ENCODE peak calls at places on chromosomes 5 and 9, in six cellular contexts. One of them, this sample, is unnamed.

GRCh38 chr5:150487199-150488061 is 20.5 kb upstream of the NDST1 start:
- DNase-seq in CD4-positive, alpha-beta T cell: no peak
- DNase-seq in A549: peak; percentile 56
- DNase-seq in epithelial cell of esophagus: peak; percentile 72
- DNase-seq in type B pancreatic cell: no peak
- DNase-seq in HL-60: peak; percentile 83
- DNase-seq in this sample: no peak

GRCh38 chr5:95841914-95842812 is 19.6 kb upstream of the GLRX start:
- DNase-seq in type B pancreatic cell: no peak
- DNase-seq in HL-60: no peak
- DNase-seq in CD4-positive, alpha-beta T cell: no peak
- DNase-seq in epithelial cell of esophagus: peak; percentile 94
- DNase-seq in A549: peak; percentile 86
- DNase-seq in this sample: no peak

GRCh38 chr5:172110921-172111873 is 76.8 kb downstream of the STK10 start:
- DNase-seq in HL-60: peak; percentile 99
- DNase-seq in epithelial cell of esophagus: peak; percentile 56
- DNase-seq in A549: no peak
- DNase-seq in type B pancreatic cell: no peak
- DNase-seq in CD4-positive, alpha-beta T cell: peak; percentile 73
- DNase-seq in this sample: peak; percentile 84

GRCh38 chr5:6135977-6136376 is 242.4 kb downstream of the MED10 start:
- DNase-seq in type B pancreatic cell: no peak
- DNase-seq in epithelial cell of esophagus: no peak
- DNase-seq in HL-60: no peak
- DNase-seq in A549: no peak
- DNase-seq in CD4-positive, alpha-beta T cell: no peak
- DNase-seq in this sample: no peak

GRCh38 chr9:131160416-131161112 is 35.2 kb downstream of the NUP214 start:
- DNase-seq in HL-60: no peak
- DNase-seq in type B pancreatic cell: no peak
- DNase-seq in A549: no peak
- DNase-seq in CD4-positive, alpha-beta T cell: no peak
- DNase-seq in epithelial cell of esophagus: no peak
- DNase-seq in this sample: no peak

GRCh38 chr5:40441733-40442132 is 238.0 kb upstream of the PTGER4 start:
- DNase-seq in HL-60: no peak
- DNase-seq in epithelial cell of esophagus: peak; percentile 8
- DNase-seq in type B pancreatic cell: no peak
- DNase-seq in A549: no peak
- DNase-seq in CD4-positive, alpha-beta T cell: peak; percentile 11
- DNase-seq in this sample: no peak

GRCh38 chr5:81517462-81517861 is 123.5 kb upstream of the ACOT12 start:
- DNase-seq in type B pancreatic cell: no peak
- DNase-seq in epithelial cell of esophagus: peak; percentile 8
- DNase-seq in HL-60: no peak
- DNase-seq in A549: no peak
- DNase-seq in CD4-positive, alpha-beta T cell: no peak
- DNase-seq in this sample: no peak

GRCh38 chr9:87387351-87388055 is 110.2 kb upstream of the DAPK1 start:
- DNase-seq in epithelial cell of esophagus: peak; percentile 59
- DNase-seq in HL-60: no peak
- DNase-seq in A549: no peak
- DNase-seq in CD4-positive, alpha-beta T cell: no peak
- DNase-seq in type B pancreatic cell: peak; percentile 11
- DNase-seq in this sample: no peak

GRCh38 chr9:112051812-112052211 is 123.3 kb downstream of the SUSD1 start:
- DNase-seq in epithelial cell of esophagus: no peak
- DNase-seq in HL-60: no peak
- DNase-seq in CD4-positive, alpha-beta T cell: no peak
- DNase-seq in type B pancreatic cell: no peak
- DNase-seq in A549: no peak
- DNase-seq in this sample: no peak

GRCh38 chr9:70374962-70375618 is 39.4 kb downstream of the KLF9 start:
- DNase-seq in A549: no peak
- DNase-seq in CD4-positive, alpha-beta T cell: no peak
- DNase-seq in type B pancreatic cell: no peak
- DNase-seq in HL-60: no peak
- DNase-seq in epithelial cell of esophagus: no peak
- DNase-seq in this sample: no peak

GRCh38 chr5:119302916-119303897 is 52.6 kb upstream of the TNFAIP8 start:
- DNase-seq in type B pancreatic cell: no peak
- DNase-seq in CD4-positive, alpha-beta T cell: no peak
- DNase-seq in epithelial cell of esophagus: peak; percentile 96
- DNase-seq in A549: peak; percentile 93
- DNase-seq in HL-60: no peak
- DNase-seq in this sample: no peak

GRCh38 chr5:34656001-34656699 is at the start of gene RAI14:
- DNase-seq in CD4-positive, alpha-beta T cell: peak; percentile 13
- DNase-seq in HL-60: no peak
- DNase-seq in type B pancreatic cell: peak; percentile 83
- DNase-seq in A549: peak; percentile 81
- DNase-seq in epithelial cell of esophagus: peak; percentile 83
- DNase-seq in this sample: peak; percentile 21

GRCh38 chr5:7991125-7991821 is 122.3 kb downstream of the MTRR start:
- DNase-seq in A549: peak; percentile 19
- DNase-seq in CD4-positive, alpha-beta T cell: no peak
- DNase-seq in HL-60: no peak
- DNase-seq in type B pancreatic cell: no peak
- DNase-seq in epithelial cell of esophagus: no peak
- DNase-seq in this sample: no peak

GRCh38 chr5:72108200-72109050 is 1.1 kb downstream of the MAP1B start:
- DNase-seq in epithelial cell of esophagus: peak; percentile 49
- DNase-seq in HL-60: no peak
- DNase-seq in type B pancreatic cell: peak; percentile 80
- DNase-seq in A549: peak; percentile 70
- DNase-seq in CD4-positive, alpha-beta T cell: no peak
- DNase-seq in this sample: no peak

GRCh38 chr9:70694758-70695157 is 280.3 kb upstream of the KLF9 start:
- DNase-seq in type B pancreatic cell: no peak
- DNase-seq in HL-60: no peak
- DNase-seq in epithelial cell of esophagus: no peak
- DNase-seq in CD4-positive, alpha-beta T cell: no peak
- DNase-seq in A549: no peak
- DNase-seq in this sample: no peak

GRCh38 chr5:997711-998110 is 10.9 kb upstream of the NKD2 start:
- DNase-seq in type B pancreatic cell: peak; percentile 39
- DNase-seq in epithelial cell of esophagus: no peak
- DNase-seq in CD4-positive, alpha-beta T cell: no peak
- DNase-seq in A549: no peak
- DNase-seq in HL-60: no peak
- DNase-seq in this sample: no peak

GRCh38 chr9:92066131-92066530 is 49.1 kb downstream of the SPTLC1 start:
- DNase-seq in epithelial cell of esophagus: no peak
- DNase-seq in type B pancreatic cell: no peak
- DNase-seq in CD4-positive, alpha-beta T cell: no peak
- DNase-seq in HL-60: no peak
- DNase-seq in A549: no peak
- DNase-seq in this sample: no peak

GRCh38 chr9:104872959-104873850 is 54.8 kb downstream of the ABCA1 start:
- DNase-seq in A549: peak; percentile 74
- DNase-seq in CD4-positive, alpha-beta T cell: no peak
- DNase-seq in epithelial cell of esophagus: peak; percentile 91
- DNase-seq in HL-60: peak; percentile 65
- DNase-seq in type B pancreatic cell: no peak
- DNase-seq in this sample: no peak

GRCh38 chr5:1776831-1777230 is 22.8 kb downstream of the MRPL36 start:
- DNase-seq in type B pancreatic cell: no peak
- DNase-seq in A549: no peak
- DNase-seq in HL-60: no peak
- DNase-seq in CD4-positive, alpha-beta T cell: no peak
- DNase-seq in epithelial cell of esophagus: no peak
- DNase-seq in this sample: no peak

GRCh38 chr5:154368041-154368800 is 77.6 kb upstream of the SAP30L start:
- DNase-seq in type B pancreatic cell: no peak
- DNase-seq in CD4-positive, alpha-beta T cell: no peak
- DNase-seq in epithelial cell of esophagus: peak; percentile 90
- DNase-seq in A549: peak; percentile 84
- DNase-seq in HL-60: no peak
- DNase-seq in this sample: no peak

GRCh38 chr5:121429761-121430160 is 421.9 kb upstream of the FTMT start:
- DNase-seq in CD4-positive, alpha-beta T cell: no peak
- DNase-seq in HL-60: no peak
- DNase-seq in type B pancreatic cell: no peak
- DNase-seq in A549: no peak
- DNase-seq in epithelial cell of esophagus: no peak
- DNase-seq in this sample: no peak

GRCh38 chr9:37364751-37365360 is 57.6 kb upstream of the GRHPR start:
- DNase-seq in epithelial cell of esophagus: peak; percentile 16
- DNase-seq in type B pancreatic cell: no peak
- DNase-seq in A549: peak; percentile 15
- DNase-seq in HL-60: peak; percentile 9
- DNase-seq in CD4-positive, alpha-beta T cell: no peak
- DNase-seq in this sample: no peak

GRCh38 chr5:11268894-11269293 is 507.9 kb upstream of the DAP start:
- DNase-seq in type B pancreatic cell: no peak
- DNase-seq in HL-60: no peak
- DNase-seq in A549: no peak
- DNase-seq in epithelial cell of esophagus: no peak
- DNase-seq in CD4-positive, alpha-beta T cell: no peak
- DNase-seq in this sample: no peak

GRCh38 chr9:132181796-132182521 is 20.1 kb downstream of the NTNG2 start:
- DNase-seq in epithelial cell of esophagus: no peak
- DNase-seq in A549: no peak
- DNase-seq in type B pancreatic cell: no peak
- DNase-seq in HL-60: no peak
- DNase-seq in CD4-positive, alpha-beta T cell: no peak
- DNase-seq in this sample: no peak

GRCh38 chr5:60382761-60383160 is 317.2 kb downstream of the DEPDC1B start:
- DNase-seq in HL-60: peak; percentile 30
- DNase-seq in epithelial cell of esophagus: peak; percentile 46
- DNase-seq in CD4-positive, alpha-beta T cell: no peak
- DNase-seq in A549: peak; percentile 59
- DNase-seq in type B pancreatic cell: no peak
- DNase-seq in this sample: no peak

GRCh38 chr5:17077447-17078233 is 139.8 kb upstream of the BASP1 start:
- DNase-seq in A549: no peak
- DNase-seq in HL-60: no peak
- DNase-seq in CD4-positive, alpha-beta T cell: no peak
- DNase-seq in type B pancreatic cell: no peak
- DNase-seq in epithelial cell of esophagus: no peak
- DNase-seq in this sample: no peak

GRCh38 chr5:142057697-142058056 is 44.9 kb upstream of the GNPDA1 start:
- DNase-seq in type B pancreatic cell: no peak
- DNase-seq in HL-60: no peak
- DNase-seq in CD4-positive, alpha-beta T cell: no peak
- DNase-seq in A549: no peak
- DNase-seq in epithelial cell of esophagus: peak; percentile 73
- DNase-seq in this sample: no peak

GRCh38 chr5:148729182-148729581 is 74.9 kb upstream of the HTR4 start:
- DNase-seq in epithelial cell of esophagus: peak; percentile 14
- DNase-seq in HL-60: no peak
- DNase-seq in A549: peak; percentile 24
- DNase-seq in CD4-positive, alpha-beta T cell: no peak
- DNase-seq in type B pancreatic cell: no peak
- DNase-seq in this sample: no peak
- TF ChIP-seq CTCF in epithelial cell of esophagus: peak; percentile 16
- TF ChIP-seq CTCF in HL-60: no peak
- TF ChIP-seq CTCF in A549: no peak
- TF ChIP-seq CTCF in CD4-positive, alpha-beta T cell: no peak
- TF ChIP-seq CTCF in type B pancreatic cell: peak; percentile 59
- TF ChIP-seq CTCF in this sample: no peak

DNA sequence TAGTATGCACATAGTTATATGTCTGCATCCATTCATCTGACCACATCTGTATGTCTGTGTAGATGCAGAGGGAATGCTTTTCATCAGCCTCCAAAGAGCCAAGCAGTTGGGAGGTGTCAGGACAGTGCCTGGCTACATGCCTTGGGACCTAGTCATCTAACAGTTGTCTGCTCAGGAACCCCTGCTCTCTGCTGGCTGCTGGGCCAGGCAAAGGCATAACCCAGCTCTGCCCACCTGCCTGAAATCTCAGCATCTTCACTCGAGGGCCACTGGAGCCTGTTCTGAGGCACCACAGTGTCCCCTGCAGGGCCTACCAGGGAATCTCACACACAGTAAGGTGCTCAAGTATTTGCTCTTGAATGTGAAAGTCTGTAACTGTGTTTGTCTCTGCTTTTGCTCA is 3.7 kb downstream of the C9orf50 start:
- DNase-seq in HL-60: no peak
- DNase-seq in CD4-positive, alpha-beta T cell: no peak
- DNase-seq in A549: peak; percentile 86
- DNase-seq in type B pancreatic cell: no peak
- DNase-seq in epithelial cell of esophagus: peak; percentile 83
- DNase-seq in this sample: no peak
- TF ChIP-seq CTCF in HL-60: no peak
- TF ChIP-seq CTCF in CD4-positive, alpha-beta T cell: no peak
- TF ChIP-seq CTCF in A549: peak; percentile 89
- TF ChIP-seq CTCF in type B pancreatic cell: peak; percentile 67
- TF ChIP-seq CTCF in epithelial cell of esophagus: peak; percentile 73
- TF ChIP-seq CTCF in this sample: no peak

GRCh38 chr5:161535762-161536161 is 10.8 kb downstream of the GABRB2 start:
- DNase-seq in type B pancreatic cell: no peak
- DNase-seq in CD4-positive, alpha-beta T cell: no peak
- DNase-seq in epithelial cell of esophagus: no peak
- DNase-seq in A549: no peak
- DNase-seq in HL-60: no peak
- DNase-seq in this sample: no peak
- TF ChIP-seq CTCF in type B pancreatic cell: peak; percentile 36
- TF ChIP-seq CTCF in CD4-positive, alpha-beta T cell: no peak
- TF ChIP-seq CTCF in epithelial cell of esophagus: no peak
- TF ChIP-seq CTCF in A549: no peak
- TF ChIP-seq CTCF in HL-60: no peak
- TF ChIP-seq CTCF in this sample: no peak

GRCh38 chr9:121449786-121450185 is 49.9 kb downstream of the GGTA1 start:
- DNase-seq in CD4-positive, alpha-beta T cell: no peak
- DNase-seq in HL-60: no peak
- DNase-seq in A549: no peak
- DNase-seq in epithelial cell of esophagus: no peak
- DNase-seq in type B pancreatic cell: no peak
- DNase-seq in this sample: no peak

GRCh38 chr9:121441163-121441562 is 58.5 kb downstream of the GGTA1 start:
- DNase-seq in A549: no peak
- DNase-seq in type B pancreatic cell: no peak
- DNase-seq in CD4-positive, alpha-beta T cell: no peak
- DNase-seq in epithelial cell of esophagus: no peak
- DNase-seq in HL-60: no peak
- DNase-seq in this sample: no peak

GRCh38 chr9:121450241-121450640 is 49.4 kb downstream of the GGTA1 start:
- DNase-seq in A549: no peak
- DNase-seq in HL-60: no peak
- DNase-seq in epithelial cell of esophagus: no peak
- DNase-seq in type B pancreatic cell: no peak
- DNase-seq in CD4-positive, alpha-beta T cell: no peak
- DNase-seq in this sample: no peak

GRCh38 chr9:121447341-121447834 is 52.3 kb downstream of the GGTA1 start:
- DNase-seq in A549: no peak
- DNase-seq in type B pancreatic cell: no peak
- DNase-seq in CD4-positive, alpha-beta T cell: no peak
- DNase-seq in HL-60: no peak
- DNase-seq in epithelial cell of esophagus: no peak
- DNase-seq in this sample: no peak

DNA sequence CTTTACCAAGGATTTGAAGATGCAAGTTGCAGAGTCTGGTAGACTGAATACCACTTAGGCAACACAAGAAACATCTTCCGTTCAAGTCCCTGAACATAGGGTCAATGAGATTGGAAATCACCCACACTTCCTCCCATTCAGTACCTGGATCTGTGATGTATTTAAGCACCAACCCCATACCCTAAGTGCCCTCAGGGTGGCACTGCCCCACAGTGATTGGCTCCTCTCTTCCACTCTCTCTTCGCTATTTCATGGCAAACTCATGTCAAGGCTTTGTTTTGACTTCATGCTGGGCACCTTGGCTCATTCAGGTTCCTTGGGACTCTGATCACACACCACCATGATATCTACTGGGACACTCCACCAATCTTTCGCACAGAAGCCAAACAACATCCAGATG is 53.7 kb downstream of the GGTA1 start:
- DNase-seq in CD4-positive, alpha-beta T cell: no peak
- DNase-seq in HL-60: no peak
- DNase-seq in A549: peak; percentile 16
- DNase-seq in epithelial cell of esophagus: no peak
- DNase-seq in type B pancreatic cell: no peak
- DNase-seq in this sample: no peak
- TF ChIP-seq CTCF in CD4-positive, alpha-beta T cell: no peak
- TF ChIP-seq CTCF in HL-60: peak; percentile 41
- TF ChIP-seq CTCF in A549: peak; percentile 12
- TF ChIP-seq CTCF in epithelial cell of esophagus: peak; percentile 18
- TF ChIP-seq CTCF in type B pancreatic cell: no peak
- TF ChIP-seq CTCF in this sample: no peak

This sample was measured in activated B cell treated with CpG ODN at 0.5 μM for 24 hours.